ENCODE peak calls at places on chromosomes 6 and 20, in four cellular contexts. O is K562, H is IMR-90, U is GM12878. Q is an unnamed sample.

GRCh38 chr6:157514659-157515496 is 133.9 kb downstream of the ZDHHC14 start:
- DNase-seq in O (peak), H (peak), U (no peak), Q (no peak)

GRCh38 chr6:125867483-125867935 is 76.7 kb downstream of the NCOA7 start:
- DNase-seq in U (no peak), O (no peak), H (peak), Q (peak)

GRCh38 chr6:19803331-19804330 is 33.5 kb upstream of the ID4 start:
- DNase-seq in U (no peak), H (peak), O (no peak), Q (no peak)

GRCh38 chr6:31794866-31795615 is 511 bp downstream of the VARS1 start:
- DNase-seq in H (no peak), U (no peak), O (peak), Q (no peak)

GRCh38 chr6:2021713-2022125 is 223.7 kb downstream of the GMDS start:
- DNase-seq in U (no peak), O (no peak), H (peak), Q (no peak)

GRCh38 chr6:34574647-34575293 is 18.6 kb upstream of the SPDEF start:
- DNase-seq in H (no peak), U (no peak), O (no peak), Q (no peak)

GRCh38 chr6:38489951-38490350 is 149.8 kb downstream of the BTBD9 start:
- DNase-seq in U (no peak), H (peak), O (no peak), Q (no peak)

GRCh38 chr6:168105813-168106660 is 27.0 kb upstream of the FRMD1 start:
- DNase-seq in U (no peak), O (peak), H (no peak), Q (no peak)

GRCh38 chr6:153994811-153995210 is 44.2 kb upstream of the OPRM1 start:
- DNase-seq in O (no peak), U (no peak), H (no peak), Q (no peak)

GRCh38 chr20:57611605-57612311 is 8.5 kb downstream of the ZBP1 start:
- DNase-seq in U (no peak), H (no peak), O (no peak), Q (no peak)

GRCh38 chr20:60791823-60792222 is 460.2 kb upstream of the CDH4 start:
- DNase-seq in O (no peak), U (no peak), H (no peak), Q (no peak)

GRCh38 chr6:157428418-157429202 is 47.6 kb downstream of the ZDHHC14 start:
- DNase-seq in O (peak), H (peak), U (no peak), Q (no peak)

GRCh38 chr20:52313335-52313963 is 121.9 kb upstream of the ZFP64 start:
- DNase-seq in H (peak), O (no peak), U (no peak), Q (no peak)

GRCh38 chr20:49288250-49288751 is 10.4 kb upstream of the ZNFX1 start:
- DNase-seq in O (no peak), H (no peak), U (no peak), Q (no peak)

GRCh38 chr20:41499961-41500725 is 118.0 kb downstream of the CHD6 start:
- DNase-seq in H (no peak), O (no peak), U (no peak), Q (no peak)

GRCh38 chr6:122471107-122472021 is at the start of gene SERINC1:
- DNase-seq in O (peak), U (peak), H (peak), Q (peak)

GRCh38 chr20:11159728-11160127 is 485.9 kb upstream of the JAG1 start:
- DNase-seq in H (peak), O (no peak), U (peak), Q (no peak)

GRCh38 chr6:27053738-27054137 is 193.8 kb upstream of the PRSS16 start:
- DNase-seq in O (no peak), H (no peak), U (peak), Q (no peak)

GRCh38 chr6:38164671-38165108 is 345.2 kb downstream of the ZFAND3 start:
- DNase-seq in U (no peak), H (no peak), O (no peak), Q (no peak)

GRCh38 chr20:42294976-42295375 is 676.8 kb upstream of the CHD6 start:
- DNase-seq in U (no peak), O (no peak), H (no peak), Q (no peak)

GRCh38 chr6:74409447-74409846 is 713.4 kb downstream of the CD109 start:
- DNase-seq in H (peak), U (no peak), O (no peak), Q (no peak)

GRCh38 chr20:10402938-10403593 is 31.0 kb downstream of the MKKS start:
- DNase-seq in H (peak), U (no peak), O (no peak), Q (no peak)

GRCh38 chr6:137816133-137816579 is 50.9 kb upstream of the TNFAIP3 start:
- DNase-seq in U (no peak), H (no peak), O (no peak), Q (no peak)

GRCh38 chr6:166935353-166935752 is 21.0 kb downstream of the RNASET2 start:
- DNase-seq in U (no peak), H (no peak), O (no peak), Q (no peak)

GRCh38 chr20:7702141-7702540 is 238.1 kb downstream of the HAO1 start:
- DNase-seq in U (no peak), H (no peak), O (no peak), Q (no peak)

GRCh38 chr6:36912583-36912982 is 26.8 kb downstream of the C6orf89 start:
- DNase-seq in U (peak), H (peak), O (no peak), Q (no peak)

GRCh38 chr6:47772359-47772758 is 9.5 kb upstream of the OPN5 start:
- DNase-seq in O (no peak), H (no peak), U (no peak), Q (no peak)

GRCh38 chr6:139369568-139370046 is 4.8 kb downstream of the CITED2 start:
- DNase-seq in U (no peak), O (peak), H (peak), Q (no peak)

GRCh38 chr20:33882481-33882880 is 71.3 kb downstream of the CHMP4B start:
- DNase-seq in O (no peak), U (no peak), H (no peak), Q (no peak)

GRCh38 chr6:119466226-119466625 is 116.7 kb upstream of the MAN1A1 start:
- DNase-seq in U (no peak), O (no peak), H (no peak), Q (no peak)

GRCh38 chr20:53413188-53413631 is 180.4 kb downstream of the ZNF217 start:
- DNase-seq in O (peak), U (peak), H (no peak), Q (peak)

GRCh38 chr6:108902389-108902792 is 54.2 kb downstream of the ARMC2 start:
- DNase-seq in O (no peak), U (no peak), H (peak), Q (no peak)

GRCh38 chr6:163355471-163355991 is 59.0 kb upstream of the QKI start:
- DNase-seq in O (no peak), U (no peak), H (peak), Q (no peak)

GRCh38 chr6:14288910-14289309 is 171.3 kb downstream of the CD83 start:
- DNase-seq in O (no peak), U (no peak), H (no peak), Q (no peak)

GRCh38 chr20:1050440-1050839 is 48.3 kb upstream of the RSPO4 start:
- DNase-seq in O (no peak), H (no peak), U (no peak), Q (no peak)

GRCh38 chr6:8375916-8376315 is 59.4 kb downstream of the SLC35B3 start:
- DNase-seq in U (no peak), O (no peak), H (no peak), Q (no peak)

GRCh38 chr20:48686238-48687096 is 141.3 kb downstream of the PREX1 start:
- DNase-seq in O (no peak), H (no peak), U (no peak), Q (no peak)

GRCh38 chr6:72316675-72317380 is 305.0 kb upstream of the KCNQ5 start:
- DNase-seq in H (no peak), O (no peak), U (no peak), Q (no peak)

GRCh38 chr20:12875510-12875909 is 133.3 kb upstream of the SPTLC3 start:
- DNase-seq in H (no peak), O (no peak), U (no peak), Q (no peak)

GRCh38 chr6:75524322-75524972 is 30.8 kb upstream of the FILIP1 start:
- DNase-seq in H (peak), U (no peak), O (no peak), Q (no peak)
- TF ChIP-seq CHD1 in H (no peak), U (no peak), O (no peak), Q (no peak)

GRCh38 chr20:46688151-46689081 is 828 bp downstream of the TP53RK start:
- DNase-seq in O (no peak), H (peak), U (no peak), Q (no peak)
- TF ChIP-seq CHD1 in O (no peak), H (no peak), U (peak), Q (no peak)

GRCh38 chr6:29834564-29835436 is 7.2 kb downstream of the HLA-G start:
- DNase-seq in U (no peak), H (no peak), O (peak), Q (peak)
- TF ChIP-seq CHD1 in U (no peak), H (no peak), O (no peak), Q (no peak)

GRCh38 chr6:11835065-11835464 is 56.5 kb upstream of the ADTRP start:
- DNase-seq in U (no peak), H (no peak), O (no peak), Q (no peak)
- TF ChIP-seq CHD1 in U (no peak), H (no peak), O (no peak), Q (no peak)

DNA sequence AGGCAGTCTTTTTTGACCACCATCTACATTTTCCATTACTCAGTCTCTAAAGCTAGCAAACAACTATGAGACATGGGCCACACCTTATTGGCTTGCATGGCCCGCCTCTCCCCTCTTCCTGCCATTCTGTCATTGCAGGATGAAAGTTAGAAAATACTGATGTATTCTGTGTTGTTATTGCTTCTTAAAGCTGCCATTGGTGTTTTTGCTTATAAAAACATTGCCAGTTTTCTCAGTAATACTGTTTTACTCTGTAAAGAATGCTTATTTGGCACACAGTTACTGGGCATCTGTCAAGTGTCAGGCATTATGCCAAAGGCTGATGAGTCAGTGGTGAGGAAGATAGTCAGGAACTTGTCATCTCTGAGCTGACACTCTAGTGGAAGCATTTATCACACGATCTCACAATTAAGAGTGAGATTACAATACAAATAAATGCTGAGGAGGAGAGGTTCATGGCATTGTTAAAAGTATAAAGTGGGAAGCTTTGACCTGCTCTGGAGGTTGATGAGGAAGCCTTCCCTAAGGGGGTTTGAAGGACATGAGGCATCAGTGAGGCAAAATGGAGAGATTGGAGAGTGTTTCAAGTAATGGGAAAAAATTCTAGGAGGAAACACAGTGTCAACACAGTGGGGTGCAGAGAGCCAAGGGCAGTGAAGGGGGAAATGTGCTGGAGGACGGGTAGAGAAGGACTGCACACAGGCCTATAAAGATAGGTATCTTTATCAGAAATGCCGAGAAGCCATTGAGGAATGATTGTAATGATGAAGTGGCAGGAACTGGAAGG is 14.7 kb downstream of the KLHL32 start:
- DNase-seq in U (no peak), H (peak), O (no peak), Q (no peak)
- TF ChIP-seq CHD1 in U (no peak), H (no peak), O (no peak), Q (no peak)